ENCODE peak calls at places on chromosomes 1 and 21, in six cellular contexts. One of them, this sample, is unnamed. For H3K4me1, the result is how much of the 10 kb centered on the place peaks cover.

GRCh38 chr1:67652800-67653199 is 32.2 kb upstream of the GADD45A start:
- DNase-seq in mesenchymal stem cell: peak
- DNase-seq in H1: no peak
- DNase-seq in neuronal stem cell: no peak
- DNase-seq in IMR-90: peak
- DNase-seq in trophoblast cell: no peak
- DNase-seq in this sample: no peak

GRCh38 chr1:246182149-246182851 is 324.8 kb downstream of the SMYD3 start:
- DNase-seq in mesenchymal stem cell: no peak
- DNase-seq in H1: no peak
- DNase-seq in neuronal stem cell: no peak
- DNase-seq in IMR-90: no peak
- DNase-seq in trophoblast cell: no peak
- DNase-seq in this sample: no peak

GRCh38 chr1:41516168-41516961 is 31.9 kb upstream of the EDN2 start:
- DNase-seq in mesenchymal stem cell: peak
- DNase-seq in H1: peak
- DNase-seq in neuronal stem cell: peak
- DNase-seq in IMR-90: peak
- DNase-seq in trophoblast cell: peak
- DNase-seq in this sample: peak

GRCh38 chr1:60906039-60906438 is 176.3 kb upstream of the NFIA start:
- DNase-seq in mesenchymal stem cell: no peak
- DNase-seq in H1: no peak
- DNase-seq in neuronal stem cell: no peak
- DNase-seq in IMR-90: no peak
- DNase-seq in trophoblast cell: no peak
- DNase-seq in this sample: no peak

GRCh38 chr1:183859865-183860264 is 54.9 kb downstream of the RGL1 start:
- DNase-seq in mesenchymal stem cell: no peak
- DNase-seq in H1: no peak
- DNase-seq in neuronal stem cell: no peak
- DNase-seq in IMR-90: no peak
- DNase-seq in trophoblast cell: peak
- DNase-seq in this sample: no peak

GRCh38 chr21:36584980-36585940 is 105.3 kb upstream of the CLDN14 start:
- DNase-seq in mesenchymal stem cell: no peak
- DNase-seq in H1: no peak
- DNase-seq in neuronal stem cell: no peak
- DNase-seq in IMR-90: no peak
- DNase-seq in trophoblast cell: no peak
- DNase-seq in this sample: no peak

GRCh38 chr1:83033682-83034081 is 965.2 kb downstream of the TTLL7 start:
- DNase-seq in mesenchymal stem cell: peak
- DNase-seq in H1: no peak
- DNase-seq in neuronal stem cell: no peak
- DNase-seq in IMR-90: no peak
- DNase-seq in trophoblast cell: peak
- DNase-seq in this sample: no peak

GRCh38 chr1:31509124-31510072 is 66.9 kb upstream of the TINAGL1 start:
- DNase-seq in mesenchymal stem cell: no peak
- DNase-seq in H1: no peak
- DNase-seq in neuronal stem cell: no peak
- DNase-seq in IMR-90: no peak
- DNase-seq in trophoblast cell: no peak
- DNase-seq in this sample: no peak

GRCh38 chr1:239985044-239985443 is 106.6 kb upstream of the FMN2 start:
- DNase-seq in mesenchymal stem cell: no peak
- DNase-seq in H1: no peak
- DNase-seq in neuronal stem cell: no peak
- DNase-seq in IMR-90: no peak
- DNase-seq in trophoblast cell: no peak
- DNase-seq in this sample: no peak

GRCh38 chr1:92877792-92878191 is 46.0 kb downstream of the RPL5 start:
- DNase-seq in mesenchymal stem cell: peak
- DNase-seq in H1: no peak
- DNase-seq in neuronal stem cell: no peak
- DNase-seq in IMR-90: peak
- DNase-seq in trophoblast cell: no peak
- DNase-seq in this sample: no peak

GRCh38 chr1:14626869-14627607 is 28.6 kb downstream of the KAZN start:
- DNase-seq in mesenchymal stem cell: peak
- DNase-seq in H1: no peak
- DNase-seq in neuronal stem cell: no peak
- DNase-seq in IMR-90: peak
- DNase-seq in trophoblast cell: no peak
- DNase-seq in this sample: no peak

GRCh38 chr1:41328011-41328615 is 33.1 kb upstream of the FOXO6 start:
- DNase-seq in mesenchymal stem cell: no peak
- DNase-seq in H1: peak
- DNase-seq in neuronal stem cell: no peak
- DNase-seq in IMR-90: no peak
- DNase-seq in trophoblast cell: no peak
- DNase-seq in this sample: no peak

GRCh38 chr1:184465489-184466146 is 78.8 kb downstream of the C1orf21 start:
- DNase-seq in mesenchymal stem cell: no peak
- DNase-seq in H1: no peak
- DNase-seq in neuronal stem cell: no peak
- DNase-seq in IMR-90: no peak
- DNase-seq in trophoblast cell: peak
- DNase-seq in this sample: no peak

GRCh38 chr1:201648066-201648910 is 109.4 kb downstream of the NAV1 start:
- DNase-seq in mesenchymal stem cell: peak
- DNase-seq in H1: peak
- DNase-seq in neuronal stem cell: peak
- DNase-seq in IMR-90: peak
- DNase-seq in trophoblast cell: no peak
- DNase-seq in this sample: peak

GRCh38 chr1:161072751-161073449 is 3.2 kb upstream of the ARHGAP30 start:
- DNase-seq in mesenchymal stem cell: no peak
- DNase-seq in H1: no peak
- DNase-seq in neuronal stem cell: no peak
- DNase-seq in IMR-90: no peak
- DNase-seq in trophoblast cell: no peak
- DNase-seq in this sample: no peak

GRCh38 chr1:246728311-246728710 is 4.1 kb downstream of the SCCPDH start:
- DNase-seq in mesenchymal stem cell: peak
- DNase-seq in H1: no peak
- DNase-seq in neuronal stem cell: no peak
- DNase-seq in IMR-90: peak
- DNase-seq in trophoblast cell: peak
- DNase-seq in this sample: no peak

GRCh38 chr1:159188375-159188788 is 16.3 kb upstream of the ACKR1 start:
- DNase-seq in mesenchymal stem cell: peak
- DNase-seq in H1: peak
- DNase-seq in neuronal stem cell: peak
- DNase-seq in IMR-90: peak
- DNase-seq in trophoblast cell: no peak
- DNase-seq in this sample: peak

GRCh38 chr1:161738627-161739287 is 10.8 kb upstream of the DUSP12 start:
- DNase-seq in mesenchymal stem cell: peak
- DNase-seq in H1: no peak
- DNase-seq in neuronal stem cell: no peak
- DNase-seq in IMR-90: peak
- DNase-seq in trophoblast cell: peak
- DNase-seq in this sample: peak

GRCh38 chr1:94729287-94729686 is 90.9 kb upstream of the SLC44A3 start:
- DNase-seq in mesenchymal stem cell: peak
- DNase-seq in H1: no peak
- DNase-seq in neuronal stem cell: no peak
- DNase-seq in IMR-90: peak
- DNase-seq in trophoblast cell: peak
- DNase-seq in this sample: no peak

GRCh38 chr1:87045757-87046422 is 131.5 kb downstream of the HS2ST1 start:
- DNase-seq in mesenchymal stem cell: no peak
- DNase-seq in H1: no peak
- DNase-seq in neuronal stem cell: no peak
- DNase-seq in IMR-90: peak
- DNase-seq in trophoblast cell: no peak
- DNase-seq in this sample: no peak

GRCh38 chr21:25732091-25732760 is 2.5 kb downstream of the ATP5PF start:
- DNase-seq in mesenchymal stem cell: peak
- DNase-seq in H1: no peak
- DNase-seq in neuronal stem cell: no peak
- DNase-seq in IMR-90: no peak
- DNase-seq in trophoblast cell: peak
- DNase-seq in this sample: no peak

GRCh38 chr1:8420318-8420717 is 102.4 kb downstream of the SLC45A1 start:
- DNase-seq in mesenchymal stem cell: no peak
- DNase-seq in H1: no peak
- DNase-seq in neuronal stem cell: no peak
- DNase-seq in IMR-90: no peak
- DNase-seq in trophoblast cell: no peak
- DNase-seq in this sample: no peak
- H3K4me1 ChIP-seq in mesenchymal stem cell: under half
- H3K4me1 ChIP-seq in H1: under half
- H3K4me1 ChIP-seq in neuronal stem cell: under half
- H3K4me1 ChIP-seq in IMR-90: under half
- H3K4me1 ChIP-seq in trophoblast cell: under half
- H3K4me1 ChIP-seq in this sample: under half

GRCh38 chr1:11482186-11482585 is 3.2 kb downstream of the DISP3 start:
- DNase-seq in mesenchymal stem cell: no peak
- DNase-seq in H1: no peak
- DNase-seq in neuronal stem cell: no peak
- DNase-seq in IMR-90: no peak
- DNase-seq in trophoblast cell: no peak
- DNase-seq in this sample: no peak

GRCh38 chr1:11482904-11483479 is 4.0 kb downstream of the DISP3 start:
- DNase-seq in mesenchymal stem cell: no peak
- DNase-seq in H1: no peak
- DNase-seq in neuronal stem cell: no peak
- DNase-seq in IMR-90: no peak
- DNase-seq in trophoblast cell: no peak
- DNase-seq in this sample: no peak

GRCh38 chr1:11484321-11484655 is 5.3 kb downstream of the DISP3 start:
- DNase-seq in mesenchymal stem cell: no peak
- DNase-seq in H1: no peak
- DNase-seq in neuronal stem cell: no peak
- DNase-seq in IMR-90: no peak
- DNase-seq in trophoblast cell: no peak
- DNase-seq in this sample: no peak

GRCh38 chr1:11485191-11485590 is 6.2 kb downstream of the DISP3 start:
- DNase-seq in mesenchymal stem cell: no peak
- DNase-seq in H1: no peak
- DNase-seq in neuronal stem cell: no peak
- DNase-seq in IMR-90: no peak
- DNase-seq in trophoblast cell: no peak
- DNase-seq in this sample: no peak

GRCh38 chr1:11483581-11484320 is 4.8 kb downstream of the DISP3 start:
- DNase-seq in mesenchymal stem cell: no peak
- DNase-seq in H1: no peak
- DNase-seq in neuronal stem cell: no peak
- DNase-seq in IMR-90: no peak
- DNase-seq in trophoblast cell: peak
- DNase-seq in this sample: no peak
- H4K91ac ChIP-seq in mesenchymal stem cell: no peak
- H4K91ac ChIP-seq in H1: no peak
- H4K91ac ChIP-seq in neuronal stem cell: no peak
- H4K91ac ChIP-seq in IMR-90: no peak
- H4K91ac ChIP-seq in trophoblast cell: no peak
- H4K91ac ChIP-seq in this sample: no peak

DNA sequence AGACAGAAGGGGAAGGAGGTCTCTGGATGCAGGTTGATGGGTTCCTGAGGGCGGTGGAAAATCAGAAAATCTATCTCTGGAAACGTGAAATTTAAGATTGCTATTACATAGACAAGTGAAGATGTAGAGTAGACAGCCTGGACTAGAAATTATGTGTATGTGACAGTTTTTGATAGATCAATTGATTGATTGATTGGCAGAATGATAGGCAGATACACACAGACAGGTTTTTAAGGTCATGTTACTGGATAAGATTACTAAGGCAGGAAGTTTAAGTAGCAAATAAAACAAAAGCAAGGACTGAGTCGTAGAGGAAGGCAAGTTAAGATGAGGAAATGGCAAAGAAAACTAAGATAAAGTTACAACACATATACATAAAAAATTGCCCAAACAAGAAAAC is 124.7 kb downstream of the RGS21 start:
- DNase-seq in mesenchymal stem cell: no peak
- DNase-seq in H1: no peak
- DNase-seq in neuronal stem cell: no peak
- DNase-seq in IMR-90: no peak
- DNase-seq in trophoblast cell: no peak
- DNase-seq in this sample: no peak
- H3K14ac ChIP-seq in mesenchymal stem cell: no peak
- H3K14ac ChIP-seq in H1: no peak
- H3K14ac ChIP-seq in neuronal stem cell: no peak
- H3K14ac ChIP-seq in IMR-90: peak
- H3K14ac ChIP-seq in trophoblast cell: no peak
- H3K14ac ChIP-seq in this sample: no peak

GRCh38 chr21:44911066-44911383 is 9.7 kb downstream of the ITGB2 start:
- DNase-seq in mesenchymal stem cell: no peak
- DNase-seq in H1: no peak
- DNase-seq in neuronal stem cell: no peak
- DNase-seq in IMR-90: no peak
- DNase-seq in trophoblast cell: no peak
- DNase-seq in this sample: no peak
- H3K4me1 ChIP-seq in mesenchymal stem cell: under half
- H3K4me1 ChIP-seq in H1: under half
- H3K4me1 ChIP-seq in neuronal stem cell: under half
- H3K4me1 ChIP-seq in IMR-90: under half
- H3K4me1 ChIP-seq in trophoblast cell: under half
- H3K4me1 ChIP-seq in this sample: under half

This sample was measured in H9.